ENCODE peak calls at places on chromosomes 2 and 18, in seven cellular contexts. R, X, C, W, E, I and G are unnamed samples. For H3K36me3 and H3K27me3, the result is how much of the 10 kb centered on the place peaks cover.

GRCh38 chr2:170967553-170967952 is 38.5 kb downstream of the GORASP2 start:
- DNase-seq in R (no peak), X (no peak), C (no peak), W (no peak), E (no peak), I (no peak), G (no peak)

GRCh38 chr2:105674859-105675541 is 69.7 kb upstream of the NCK2 start:
- DNase-seq in R (no peak), X (no peak), C (no peak), W (no peak), E (no peak), I (no peak), G (no peak)

GRCh38 chr2:240074545-240074944 is 21.2 kb upstream of the OR6B3 start:
- DNase-seq in R (no peak), X (no peak), C (no peak), W (no peak), E (no peak), I (no peak), G (no peak)

GRCh38 chr18:6289454-6290242 is 125.1 kb downstream of the L3MBTL4 start:
- DNase-seq in R (no peak), X (no peak), C (no peak), W (no peak), E (no peak), I (no peak), G (no peak)

GRCh38 chr2:71658771-71659170 is 205.4 kb downstream of the DYSF start:
- DNase-seq in R (no peak), X (no peak), C (no peak), W (no peak), E (no peak), I (no peak), G (no peak)

GRCh38 chr18:49321800-49322461 is 138.5 kb downstream of the DYM start:
- DNase-seq in R (no peak), X (peak), C (no peak), W (no peak), E (no peak), I (no peak), G (no peak)

GRCh38 chr2:179031731-179032408 is 18.1 kb downstream of the CCDC141 start:
- DNase-seq in R (no peak), X (peak), C (no peak), W (no peak), E (no peak), I (peak), G (no peak)

GRCh38 chr2:38343212-38343611 is 33.9 kb downstream of the ATL2 start:
- DNase-seq in R (no peak), X (no peak), C (no peak), W (no peak), E (no peak), I (no peak), G (no peak)

GRCh38 chr2:233983445-233983844 is 66.3 kb downstream of the TRPM8 start:
- DNase-seq in R (no peak), X (no peak), C (no peak), W (no peak), E (no peak), I (no peak), G (no peak)

GRCh38 chr2:84785950-84786349 is 94.9 kb downstream of the TRABD2A start:
- DNase-seq in R (no peak), X (no peak), C (no peak), W (no peak), E (no peak), I (no peak), G (no peak)

GRCh38 chr2:26605195-26605968 is 35.8 kb downstream of the CIB4 start:
- DNase-seq in R (no peak), X (no peak), C (peak), W (peak), E (peak), I (peak), G (no peak)

GRCh38 chr2:177573120-177573519 is 180.5 kb downstream of the AGPS start:
- DNase-seq in R (no peak), X (no peak), C (no peak), W (no peak), E (no peak), I (no peak), G (no peak)

GRCh38 chr18:41870817-41871216 is 84.2 kb upstream of the PIK3C3 start:
- DNase-seq in R (no peak), X (no peak), C (no peak), W (no peak), E (no peak), I (no peak), G (no peak)

GRCh38 chr2:184006998-184007397 is 591.3 kb upstream of the ZNF804A start:
- DNase-seq in R (no peak), X (no peak), C (no peak), W (no peak), E (no peak), I (no peak), G (no peak)

GRCh38 chr2:69116438-69116837 is 103.5 kb downstream of the ANTXR1 start:
- DNase-seq in R (no peak), X (no peak), C (no peak), W (no peak), E (no peak), I (no peak), G (no peak)

GRCh38 chr18:76874643-76875389 is 52.5 kb downstream of the ZNF236 start:
- DNase-seq in R (no peak), X (no peak), C (no peak), W (peak), E (no peak), I (peak), G (no peak)

GRCh38 chr2:225122582-225123486 is 80.6 kb upstream of the DOCK10 start:
- DNase-seq in R (no peak), X (no peak), C (no peak), W (peak), E (no peak), I (peak), G (no peak)

GRCh38 chr18:45651269-45651668 is 36.0 kb downstream of the SLC14A2 start:
- DNase-seq in R (no peak), X (no peak), C (no peak), W (no peak), E (no peak), I (no peak), G (no peak)

GRCh38 chr2:197086500-197086899 is 160.0 kb upstream of the PGAP1 start:
- DNase-seq in R (no peak), X (no peak), C (no peak), W (no peak), E (no peak), I (no peak), G (no peak)

GRCh38 chr2:58140508-58141072 is 94.0 kb downstream of the VRK2 start:
- DNase-seq in R (no peak), X (peak), C (no peak), W (no peak), E (no peak), I (no peak), G (no peak)

GRCh38 chr2:18752667-18753422 is 163.5 kb upstream of the NT5C1B start:
- DNase-seq in R (no peak), X (no peak), C (no peak), W (no peak), E (no peak), I (no peak), G (no peak)

GRCh38 chr2:239776441-239777033 is 248.6 kb downstream of the NDUFA10 start:
- DNase-seq in R (no peak), X (no peak), C (peak), W (no peak), E (peak), I (no peak), G (no peak)

GRCh38 chr18:43587538-43588153 is 310.4 kb upstream of the SYT4 start:
- DNase-seq in R (no peak), X (no peak), C (no peak), W (peak), E (peak), I (peak), G (no peak)

GRCh38 chr2:160687629-160688028 is 194.0 kb upstream of the RBMS1 start:
- DNase-seq in R (no peak), X (no peak), C (no peak), W (no peak), E (no peak), I (no peak), G (no peak)

GRCh38 chr2:168518555-168519066 is 62.5 kb downstream of the CERS6 start:
- DNase-seq in R (no peak), X (no peak), C (no peak), W (no peak), E (no peak), I (peak), G (no peak)

GRCh38 chr18:29652797-29653196 is 1389.7 kb downstream of the DSC3 start:
- DNase-seq in R (no peak), X (no peak), C (no peak), W (no peak), E (no peak), I (no peak), G (no peak)

GRCh38 chr18:35635171-35635570 is 53.6 kb downstream of the GALNT1 start:
- DNase-seq in R (no peak), X (peak), C (no peak), W (peak), E (peak), I (no peak), G (no peak)

GRCh38 chr18:2274613-2275012 is 296.7 kb downstream of the METTL4 start:
- DNase-seq in R (no peak), X (no peak), C (no peak), W (no peak), E (no peak), I (no peak), G (no peak)

GRCh38 chr2:154455871-154456270 is 242.6 kb upstream of the KCNJ3 start:
- DNase-seq in R (no peak), X (no peak), C (no peak), W (no peak), E (no peak), I (no peak), G (no peak)

GRCh38 chr2:133508546-133509165 is 59.6 kb downstream of the NCKAP5 start:
- DNase-seq in R (no peak), X (no peak), C (no peak), W (no peak), E (no peak), I (no peak), G (no peak)

GRCh38 chr2:47198985-47199451 is 43.9 kb upstream of the STPG4 start:
- DNase-seq in R (no peak), X (peak), C (no peak), W (no peak), E (peak), I (no peak), G (no peak)

GRCh38 chr2:226904592-226904991 is 68.7 kb downstream of the RHBDD1 start:
- DNase-seq in R (no peak), X (no peak), C (no peak), W (no peak), E (peak), I (no peak), G (no peak)

GRCh38 chr2:150120271-150120950 is 367.1 kb downstream of the RND3 start:
- DNase-seq in R (no peak), X (no peak), C (no peak), W (no peak), E (no peak), I (peak), G (no peak)

GRCh38 chr18:59988098-59988706 is 88.4 kb downstream of the PMAIP1 start:
- DNase-seq in R (no peak), X (no peak), C (peak), W (peak), E (peak), I (peak), G (no peak)

GRCh38 chr18:22005191-22005824 is 164.1 kb upstream of the GATA6 start:
- DNase-seq in R (no peak), X (no peak), C (peak), W (no peak), E (no peak), I (no peak), G (no peak)

GRCh38 chr2:628651-629050 is 48.6 kb downstream of the TMEM18 start:
- DNase-seq in R (no peak), X (no peak), C (no peak), W (no peak), E (no peak), I (no peak), G (no peak)

GRCh38 chr2:205768341-205768740 is 86.0 kb downstream of the NRP2 start:
- DNase-seq in R (no peak), X (no peak), C (no peak), W (no peak), E (no peak), I (no peak), G (no peak)

GRCh38 chr2:69643602-69644505 is at the start of gene AAK1:
- DNase-seq in R (peak), X (peak), C (peak), W (peak), E (peak), I (peak), G (peak)

GRCh38 chr2:233501198-233502076 is 65.1 kb downstream of the USP40 start:
- DNase-seq in R (no peak), X (no peak), C (no peak), W (no peak), E (peak), I (no peak), G (no peak)

GRCh38 chr2:127722807-127723206 is 21.5 kb downstream of the SFT2D3 start:
- DNase-seq in R (no peak), X (no peak), C (no peak), W (no peak), E (no peak), I (no peak), G (no peak)

GRCh38 chr2:127726158-127726880 is 25.0 kb downstream of the SFT2D3 start:
- DNase-seq in R (no peak), X (no peak), C (no peak), W (no peak), E (no peak), I (no peak), G (no peak)

GRCh38 chr2:127721311-127721977 is 20.1 kb downstream of the SFT2D3 start:
- DNase-seq in R (no peak), X (no peak), C (no peak), W (no peak), E (no peak), I (no peak), G (no peak)

GRCh38 chr2:127719301-127720218 is 18.3 kb downstream of the SFT2D3 start:
- DNase-seq in R (no peak), X (no peak), C (no peak), W (no peak), E (peak), I (no peak), G (no peak)

DNA sequence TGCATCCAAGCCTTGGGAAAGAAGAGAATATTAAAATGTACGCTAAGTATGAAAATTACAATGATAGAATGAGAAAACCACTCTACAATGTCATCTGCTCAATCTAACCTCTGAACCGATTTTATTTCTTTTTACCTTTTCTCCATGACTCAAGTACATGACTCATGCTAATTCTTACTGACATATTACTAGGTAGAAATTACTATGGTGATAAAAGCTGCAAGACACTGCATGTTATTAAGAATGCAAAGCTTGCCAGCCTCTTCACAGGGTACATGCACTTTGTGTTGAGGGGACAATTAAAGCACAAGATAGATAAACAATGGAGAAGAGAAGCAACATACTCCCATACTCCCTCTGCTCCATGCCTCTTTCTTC is 20.7 kb downstream of the SFT2D3 start:
- DNase-seq in R (no peak), X (no peak), C (no peak), W (no peak), E (no peak), I (no peak), G (no peak)
- H3K36me3 ChIP-seq in R (under half), X (under half), C (under half), W (half or more), E (half or more), I (under half), G (under half)

GRCh38 chr2:48756289-48756688 is 765 bp upstream of the LHCGR start:
- DNase-seq in R (no peak), X (no peak), C (no peak), W (no peak), E (no peak), I (no peak), G (no peak)

GRCh38 chr2:48749820-48750739 is 5.4 kb downstream of the LHCGR start:
- DNase-seq in R (no peak), X (no peak), C (no peak), W (no peak), E (no peak), I (no peak), G (no peak)

GRCh38 chr2:48754874-48755273 is 650 bp downstream of the LHCGR start:
- DNase-seq in R (no peak), X (no peak), C (peak), W (no peak), E (peak), I (no peak), G (no peak)

GRCh38 chr2:48755473-48755872 is at the start of gene LHCGR:
- DNase-seq in R (peak), X (no peak), C (peak), W (peak), E (peak), I (peak), G (no peak)

GRCh38 chr2:48753228-48753627 is 2.3 kb downstream of the LHCGR start:
- DNase-seq in R (no peak), X (no peak), C (no peak), W (no peak), E (no peak), I (no peak), G (no peak)
- H3K27me3 ChIP-seq in R (under half), X (under half), C (under half), W (under half), E (under half), I (under half), G (under half)

GRCh38 chr2:43634604-43635306 is 2.3 kb upstream of the PLEKHH2 start:
- DNase-seq in R (no peak), X (peak), C (no peak), W (no peak), E (peak), I (no peak), G (no peak)
- H3K4me3 ChIP-seq in R (no peak), X (no peak), C (no peak), W (no peak), E (peak), I (no peak), G (no peak)

DNA sequence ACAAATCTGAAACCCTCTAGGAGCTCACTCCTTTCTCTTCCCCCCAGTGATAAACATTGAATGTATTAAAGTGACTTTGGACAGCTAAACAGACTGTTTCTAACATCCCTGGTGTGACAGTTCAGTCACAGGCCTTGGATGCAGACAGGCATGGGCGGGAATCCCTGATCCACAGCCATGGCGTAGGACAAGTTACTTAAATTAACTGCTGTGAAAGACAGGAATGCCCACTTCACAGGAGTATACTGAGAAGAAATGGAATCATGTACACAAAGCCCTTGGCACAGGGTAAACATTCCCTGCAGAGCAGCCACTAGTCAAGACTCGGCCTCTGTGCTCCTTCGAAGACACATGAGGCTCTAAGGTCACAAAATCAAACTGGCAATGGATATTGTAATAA is 34.0 kb downstream of the FARSB start:
- DNase-seq in R (no peak), X (no peak), C (no peak), W (no peak), E (no peak), I (no peak), G (no peak)
- H3K36me3 ChIP-seq in R (under half), X (under half), C (under half), W (under half), E (half or more), I (under half), G (under half)

DNA sequence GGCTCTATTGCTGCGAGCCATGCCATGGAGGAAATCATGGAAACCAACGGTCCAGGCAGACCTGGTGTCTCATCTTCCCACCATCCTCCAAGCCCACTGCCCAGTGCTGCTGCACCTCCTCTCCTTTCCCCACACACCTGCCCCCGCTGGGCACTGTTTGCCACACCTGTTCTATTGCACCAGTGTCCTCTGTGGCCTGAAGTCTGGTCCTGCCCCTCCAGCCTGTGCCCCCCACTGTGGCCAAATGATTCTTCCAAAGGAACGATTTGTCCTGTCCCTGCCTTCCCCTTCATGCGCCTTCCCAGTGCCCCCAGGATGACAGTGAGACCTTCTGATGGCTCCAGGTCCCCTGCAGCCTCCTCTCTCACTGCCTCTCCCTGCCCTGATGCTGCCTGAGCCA is 101.9 kb upstream of the TWIST2 start:
- DNase-seq in R (no peak), X (no peak), C (no peak), W (no peak), E (no peak), I (no peak), G (no peak)
- H3K27me3 ChIP-seq in R (under half), X (under half), C (under half), W (under half), E (under half), I (under half), G (under half)

GRCh38 chr18:74498712-74499629 is 2.8 kb downstream of the CNDP2 start:
- DNase-seq in R (no peak), X (no peak), C (no peak), W (no peak), E (no peak), I (no peak), G (peak)

GRCh38 chr18:74497308-74497640 is 1.1 kb downstream of the CNDP2 start:
- DNase-seq in R (no peak), X (no peak), C (no peak), W (no peak), E (no peak), I (no peak), G (no peak)

GRCh38 chr18:74497778-74498177 is 1.6 kb downstream of the CNDP2 start:
- DNase-seq in R (no peak), X (no peak), C (no peak), W (no peak), E (no peak), I (no peak), G (no peak)

GRCh38 chr18:74501386-74501785 is 5.2 kb downstream of the CNDP2 start:
- DNase-seq in R (no peak), X (no peak), C (no peak), W (no peak), E (no peak), I (no peak), G (no peak)

DNA sequence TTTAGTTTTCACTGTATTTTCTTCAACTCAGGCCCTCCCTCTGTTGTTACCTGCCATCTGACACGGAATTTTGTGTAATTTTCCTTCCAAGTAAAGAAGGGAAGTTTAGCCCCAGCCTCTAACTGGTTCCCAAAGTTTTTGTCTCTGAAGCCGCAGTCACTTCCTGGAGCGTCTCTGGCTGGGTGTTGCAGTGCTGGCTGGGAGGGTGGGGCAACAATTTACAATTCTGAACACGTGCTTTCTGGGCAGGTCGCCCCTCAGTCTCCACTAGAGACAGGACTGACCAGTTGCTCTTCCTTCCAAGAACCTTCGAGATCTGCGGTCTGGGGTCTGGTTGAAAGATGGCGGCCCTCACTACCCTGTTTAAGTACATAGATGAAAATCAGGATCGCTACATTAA is 3.5 kb downstream of the CNDP2 start:
- DNase-seq in R (no peak), X (no peak), C (peak), W (no peak), E (peak), I (no peak), G (peak)
- H3K4me3 ChIP-seq in R (peak), X (peak), C (no peak), W (no peak), E (peak), I (no peak), G (peak)